ENCODE peak calls at places on chromosomes 2 and 18, in six cellular contexts. X is fibroblast of pulmonary artery, H is epithelial cell of esophagus, Z is pancreas, M is upper lobe of left lung, L is uterus. T is an unnamed sample.

GRCh38 chr2:239930871-239931771 is 94.0 kb downstream of the NDUFA10 start:
- DNase-seq in X (no peak), Z (peak; percentile 4), M (peak; percentile 12), H (no peak), L (no peak), T (no peak)

GRCh38 chr2:135021618-135022017 is 25.6 kb downstream of the MAP3K19 start:
- DNase-seq in X (no peak), H (no peak), L (no peak), M (no peak), Z (no peak), T (no peak)

GRCh38 chr2:218002792-218003191 is at the start of gene TNS1:
- DNase-seq in L (peak; percentile 70), M (no peak), H (no peak), X (peak; percentile 59), Z (peak; percentile 70), T (peak; percentile 55)

GRCh38 chr2:47891369-47892337 is 14.6 kb downstream of the FBXO11 start:
- DNase-seq in Z (no peak), M (no peak), H (peak; percentile 60), L (no peak), X (peak; percentile 74), T (peak; percentile 56)

GRCh38 chr18:79533146-79533545 is 137.4 kb downstream of the NFATC1 start:
- DNase-seq in L (peak; percentile 5), X (no peak), Z (no peak), H (no peak), M (peak; percentile 12), T (no peak)

GRCh38 chr18:8283901-8284585 is 325.2 kb upstream of the RAB12 start:
- DNase-seq in L (no peak), M (no peak), X (peak; percentile 81), H (no peak), Z (no peak), T (peak; percentile 54)

GRCh38 chr18:76394780-76395476 is 100.1 kb downstream of the ZNF516 start:
- DNase-seq in L (peak; percentile 17), H (peak; percentile 95), X (no peak), M (peak; percentile 61), Z (no peak), T (no peak)

GRCh38 chr2:209239585-209239938 is 184.3 kb upstream of the MAP2 start:
- DNase-seq in H (no peak), X (no peak), Z (peak; percentile 51), M (no peak), L (no peak), T (no peak)

GRCh38 chr18:5975111-5975622 is 79.8 kb upstream of the TMEM200C start:
- DNase-seq in X (peak; percentile 55), H (no peak), Z (no peak), L (no peak), M (no peak), T (peak; percentile 14)

GRCh38 chr2:12702661-12703121 is 14.0 kb upstream of the TRIB2 start:
- DNase-seq in Z (peak; percentile 45), L (peak; percentile 53), H (peak; percentile 92), M (no peak), X (peak; percentile 96), T (peak; percentile 82)

GRCh38 chr2:21097331-21097730 is 26.4 kb upstream of the TDRD15 start:
- DNase-seq in L (no peak), M (no peak), H (no peak), Z (no peak), X (no peak), T (no peak)

GRCh38 chr2:146312899-146313298 is 1531.9 kb upstream of the ACVR2A start:
- DNase-seq in M (no peak), Z (no peak), X (peak; percentile 59), L (no peak), H (peak; percentile 17), T (peak; percentile 23)

GRCh38 chr2:47235127-47235526 is 80.0 kb upstream of the STPG4 start:
- DNase-seq in Z (no peak), X (no peak), L (no peak), H (no peak), M (no peak), T (no peak)

GRCh38 chr2:99880148-99880983 is 262.0 kb downstream of the AFF3 start:
- DNase-seq in M (no peak), H (peak; percentile 48), X (peak; percentile 58), Z (no peak), L (no peak), T (peak; percentile 69)

GRCh38 chr2:106272202-106272807 is 78.2 kb upstream of the UXS1 start:
- DNase-seq in L (no peak), M (peak; percentile 54), H (peak; percentile 60), Z (no peak), X (no peak), T (no peak)

GRCh38 chr2:109081374-109081773 is 47.6 kb upstream of the SH3RF3 start:
- DNase-seq in M (no peak), X (no peak), Z (no peak), H (no peak), L (no peak), T (no peak)

GRCh38 chr2:222364280-222364895 is 60.0 kb upstream of the SGPP2 start:
- DNase-seq in M (no peak), L (no peak), X (peak; percentile 87), Z (no peak), H (peak; percentile 56), T (peak; percentile 5)

GRCh38 chr18:68494802-68495560 is 219.9 kb downstream of the TMX3 start:
- DNase-seq in H (peak; percentile 35), L (no peak), Z (no peak), X (peak; percentile 96), M (no peak), T (peak; percentile 98)

GRCh38 chr2:20593072-20594034 is 57.5 kb downstream of the HS1BP3 start:
- DNase-seq in Z (no peak), M (peak; percentile 92), H (peak; percentile 96), L (peak; percentile 90), X (peak; percentile 94), T (peak; percentile 97)

GRCh38 chr2:230048010-230048671 is 20.6 kb downstream of the SLC16A14 start:
- DNase-seq in Z (no peak), L (no peak), H (peak; percentile 80), X (no peak), M (no peak), T (no peak)

GRCh38 chr2:182081602-182082260 is 96.1 kb downstream of the PPP1R1C start:
- DNase-seq in Z (no peak), M (no peak), H (peak; percentile 4), L (no peak), X (no peak), T (no peak)

GRCh38 chr2:200506679-200507078 is 3.2 kb downstream of the KCTD18 start:
- DNase-seq in X (no peak), Z (no peak), M (no peak), H (no peak), L (no peak), T (no peak)

GRCh38 chr2:19347619-19348562 is 10.5 kb downstream of the OSR1 start:
- DNase-seq in H (peak; percentile 96), X (peak; percentile 99), Z (peak; percentile 97), M (peak; percentile 98), L (peak; percentile 98), T (peak; percentile 99)

GRCh38 chr2:54482725-54483124 is 26.6 kb downstream of the SPTBN1 start:
- DNase-seq in M (no peak), X (peak; percentile 85), Z (no peak), H (peak; percentile 44), L (peak; percentile 43), T (peak; percentile 81)

GRCh38 chr2:3236300-3236699 is 141.3 kb downstream of the EIPR1 start:
- DNase-seq in M (no peak), Z (no peak), H (peak; percentile 19), X (no peak), L (no peak), T (no peak)

GRCh38 chr2:40030451-40030975 is 251.5 kb upstream of the THUMPD2 start:
- DNase-seq in H (no peak), X (peak; percentile 6), M (no peak), L (no peak), Z (no peak), T (no peak)

GRCh38 chr18:36572135-36572856 is 256.5 kb downstream of the TPGS2 start:
- DNase-seq in L (no peak), H (peak; percentile 60), X (peak; percentile 83), Z (peak; percentile 51), M (no peak), T (peak; percentile 45)

GRCh38 chr2:113257511-113258264 is 21.0 kb downstream of the PAX8 start:
- DNase-seq in Z (no peak), M (peak; percentile 68), L (no peak), H (no peak), X (no peak), T (no peak)

GRCh38 chr2:57371186-57371585 is 675.4 kb upstream of the VRK2 start:
- DNase-seq in L (no peak), X (peak; percentile 1), Z (no peak), M (no peak), H (no peak), T (no peak)

GRCh38 chr2:211270257-211270656 is 713.9 kb downstream of the CPS1 start:
- DNase-seq in Z (no peak), M (no peak), X (no peak), L (no peak), H (no peak), T (no peak)

GRCh38 chr2:70553334-70553583 is 367 bp downstream of the TGFA start:
- DNase-seq in X (no peak), Z (peak; percentile 63), H (peak; percentile 68), M (no peak), L (no peak), T (no peak)

GRCh38 chr2:127877136-127877535 is 8.6 kb downstream of the AMMECR1L start:
- DNase-seq in Z (no peak), X (no peak), L (no peak), M (no peak), H (no peak), T (no peak)

GRCh38 chr2:239533917-239534316 is 133.1 kb upstream of the HDAC4 start:
- DNase-seq in Z (no peak), L (peak; percentile 61), X (no peak), M (no peak), H (no peak), T (peak; percentile 22)

GRCh38 chr2:175439416-175439815 is 257.9 kb upstream of the ATP5MC3 start:
- DNase-seq in H (no peak), L (no peak), X (no peak), M (no peak), Z (no peak), T (no peak)
- TF ChIP-seq CTCF in H (peak; percentile 7), L (no peak), X (no peak), M (no peak), Z (no peak), T (no peak)

DNA sequence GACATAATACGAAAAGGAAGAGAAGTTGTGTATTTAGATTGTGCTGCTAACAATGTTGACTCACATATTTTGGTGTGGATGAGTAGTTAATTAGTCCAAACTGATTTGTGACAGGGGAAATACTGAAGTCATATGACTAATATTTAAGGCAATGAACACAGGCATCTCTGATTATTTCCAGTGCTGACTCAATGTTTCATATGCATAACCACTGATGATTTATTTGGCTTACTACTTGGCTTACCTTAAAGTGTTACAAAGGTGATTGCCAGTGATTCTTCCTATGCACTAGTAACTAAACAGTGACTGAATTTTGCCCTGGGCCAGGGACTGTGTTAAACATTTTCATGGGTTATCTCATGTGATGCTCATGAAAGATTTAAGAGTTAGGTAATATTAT is 722.6 kb downstream of the METTL4 start:
- DNase-seq in X (no peak), H (peak; percentile 85), Z (no peak), L (no peak), M (no peak), T (no peak)
- H3K4me3 ChIP-seq in X (no peak overlapping the region), H (no peak overlapping the region), Z (no peak overlapping the region), L (no peak overlapping the region), M (no peak overlapping the region), T (no peak overlapping the region)

GRCh38 chr2:104923665-104924064 is 69.8 kb downstream of the POU3F3 start:
- DNase-seq in Z (no peak), L (no peak), X (no peak), H (no peak), M (no peak), T (no peak)
- TF ChIP-seq CTCF in Z (no peak), L (no peak), X (no peak), H (no peak), M (no peak), T (no peak)

GRCh38 chr18:44681611-44682010 is 923 bp downstream of the SETBP1 start:
- DNase-seq in M (no peak), Z (no peak), H (no peak), X (no peak), L (no peak), T (no peak)
- H3K4me3 ChIP-seq in M (peak overlapping the region; percentile 71), Z (peak overlapping the region; percentile 80), H (no peak overlapping the region), X (no peak overlapping the region), L (peak overlapping the region; percentile 77), T (no peak overlapping the region)

T was measured in fibroblast of villous mesenchyme.